ENCODE peak calls at places on chromosome 7, in four cellular contexts. T, S, W and K are unnamed samples.

GRCh38 chr7:81051811-81052413 is 133.1 kb upstream of the SEMA3C start:
- DNase-seq in T (no peak), S (no peak), W (no peak), K (no peak)

GRCh38 chr7:138784692-138785091 is 13.1 kb upstream of the TMEM213 start:
- DNase-seq in T (no peak), S (no peak), W (no peak), K (no peak)

GRCh38 chr7:138934861-138935260 is 46.3 kb downstream of the KIAA1549 start:
- DNase-seq in T (no peak), S (no peak), W (no peak), K (no peak)

GRCh38 chr7:42071372-42072261 is 165.4 kb downstream of the GLI3 start:
- DNase-seq in T (no peak), S (no peak), W (no peak), K (peak)

GRCh38 chr7:99173787-99174186 is 29.9 kb upstream of the SMURF1 start:
- DNase-seq in T (no peak), S (no peak), W (no peak), K (no peak)

GRCh38 chr7:93117852-93118530 is at the start of gene SAMD9:
- DNase-seq in T (no peak), S (peak), W (peak), K (no peak)

GRCh38 chr7:2720024-2720423 is 32.0 kb downstream of the AMZ1 start:
- DNase-seq in T (no peak), S (no peak), W (no peak), K (no peak)

GRCh38 chr7:157907091-157907490 is 570.3 kb downstream of the DNAJB6 start:
- DNase-seq in T (no peak), S (no peak), W (no peak), K (no peak)

GRCh38 chr7:121397346-121397745 is 1.2 kb upstream of the FAM3C start:
- DNase-seq in T (no peak), S (no peak), W (no peak), K (no peak)

GRCh38 chr7:108235451-108236061 is 105.4 kb upstream of the LAMB4 start:
- DNase-seq in T (no peak), S (peak), W (no peak), K (no peak)

GRCh38 chr7:158097511-158098124 is 490.0 kb downstream of the PTPRN2 start:
- DNase-seq in T (peak), S (no peak), W (peak), K (no peak)

GRCh38 chr7:134548877-134549276 is at the start of gene AKR1B15:
- DNase-seq in T (no peak), S (peak), W (no peak), K (no peak)

DNA sequence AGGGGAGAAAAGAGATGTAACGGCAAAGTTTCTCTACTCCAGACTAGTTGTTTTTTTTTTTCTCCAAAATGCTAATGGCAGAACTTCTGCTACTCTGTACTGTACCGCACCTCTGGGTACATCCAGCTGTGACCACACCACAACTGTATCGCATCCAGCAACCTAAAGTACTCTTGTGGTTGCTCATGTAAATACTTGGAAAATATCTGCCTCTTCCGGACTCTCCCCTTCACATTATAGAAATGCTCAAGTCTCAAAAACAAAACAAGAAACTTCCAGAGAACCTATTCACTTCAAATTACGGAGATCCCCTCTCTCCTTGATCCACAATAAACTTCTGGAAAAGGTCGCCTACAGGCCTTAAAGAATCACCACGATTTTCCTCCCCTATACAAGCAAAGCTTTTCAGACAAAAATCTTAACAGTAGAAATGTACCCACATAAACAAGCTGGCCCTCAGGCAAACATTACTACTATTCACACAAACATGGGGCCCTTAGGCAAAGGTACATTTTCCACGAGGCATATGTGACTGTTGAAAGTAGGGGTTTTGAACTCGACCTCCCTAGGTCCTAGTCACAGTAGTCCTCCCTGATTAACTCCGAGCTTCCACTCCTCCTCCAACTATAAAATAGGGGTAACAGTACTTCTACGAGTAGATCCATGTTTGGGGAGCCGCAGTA is 222.9 kb upstream of the MKLN1 start:
- DNase-seq in T (no peak), S (no peak), W (no peak), K (no peak)
- H3K27ac ChIP-seq in T (peak), S (peak), W (peak), K (no peak)

DNA sequence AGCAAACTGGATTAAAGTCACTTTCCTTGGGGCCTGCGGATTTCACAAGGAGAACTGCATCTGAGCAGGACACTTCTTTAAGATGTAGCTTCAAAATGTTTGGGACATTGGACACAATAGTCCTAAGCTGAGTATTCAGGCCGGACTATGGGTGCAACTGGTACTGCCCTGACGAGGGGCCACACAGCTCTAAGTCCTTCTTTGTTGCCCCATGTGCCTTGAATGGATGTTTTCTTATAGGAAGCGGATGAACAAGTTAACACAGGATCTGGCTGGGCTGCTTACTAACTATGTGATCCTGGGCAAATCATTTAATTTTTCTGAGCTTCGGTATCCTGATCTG is 147.8 kb upstream of the KLF14 start:
- DNase-seq in T (no peak), S (no peak), W (no peak), K (no peak)
- H3K27ac ChIP-seq in T (peak), S (peak), W (peak), K (no peak)

GRCh38 chr7:151341357-151342101 is at the start of gene NUB1:
- DNase-seq in T (peak), S (peak), W (peak), K (peak)
- H3K27ac ChIP-seq in T (peak), S (peak), W (peak), K (peak)

GRCh38 chr7:47765373-47765979 is 182.8 kb downstream of the PKD1L1 start:
- DNase-seq in T (no peak), S (no peak), W (no peak), K (no peak)
- H3K27ac ChIP-seq in T (no peak), S (peak), W (no peak), K (no peak)

GRCh38 chr7:15400440-15400839 is 161.4 kb downstream of the AGMO start:
- DNase-seq in T (no peak), S (no peak), W (no peak), K (no peak)

GRCh38 chr7:15397159-15397550 is 164.7 kb downstream of the AGMO start:
- DNase-seq in T (no peak), S (no peak), W (no peak), K (no peak)

GRCh38 chr7:15397921-15398560 is 163.8 kb downstream of the AGMO start:
- DNase-seq in T (no peak), S (no peak), W (no peak), K (no peak)

GRCh38 chr7:15399446-15399845 is 162.4 kb downstream of the AGMO start:
- DNase-seq in T (no peak), S (no peak), W (no peak), K (no peak)

GRCh38 chr7:15396210-15397158 is 165.3 kb downstream of the AGMO start:
- DNase-seq in T (no peak), S (peak), W (no peak), K (no peak)
- H3K27ac ChIP-seq in T (no peak), S (no peak), W (no peak), K (no peak)